ENCODE peak calls at places on chromosomes 11 and 22, in nine cellular contexts. G, J, O, N, K, P, F, L and D are unnamed samples.

GRCh38 chr11:111815489-111815888 is 49.3 kb upstream of the PPP2R1B start:
- DNase-seq in G (peak; percentile 40), J (no peak), F (no peak), L (no peak), K (no peak), O (no peak), P (no peak), N (no peak), D (no peak)

GRCh38 chr11:35006389-35007128 is 90.1 kb downstream of the PDHX start:
- DNase-seq in J (no peak), P (no peak), G (no peak), L (no peak), O (no peak), F (no peak), K (no peak), N (no peak), D (no peak)

GRCh38 chr11:2366733-2367132 is 10.4 kb upstream of the CD81 start:
- DNase-seq in K (no peak), O (no peak), P (peak; percentile 61), F (no peak), L (no peak), N (no peak), G (no peak), J (no peak), D (peak; percentile 66)

GRCh38 chr22:25068701-25069100 is 116.2 kb downstream of the KIAA1671 start:
- DNase-seq in G (no peak), J (peak; percentile 34), K (no peak), L (no peak), O (no peak), F (no peak), P (no peak), N (no peak), D (no peak)

GRCh38 chr11:33000181-33000580 is 15.5 kb upstream of the DEPDC7 start:
- DNase-seq in P (no peak), K (peak; percentile 78), O (no peak), L (no peak), N (no peak), F (no peak), J (no peak), G (peak; percentile 82), D (no peak)

GRCh38 chr22:39490135-39490798 is 11.8 kb upstream of the MIEF1 start:
- DNase-seq in L (peak; percentile 90), P (peak; percentile 85), G (peak; percentile 57), F (peak; percentile 75), J (peak; percentile 71), N (peak; percentile 93), O (peak; percentile 84), K (peak; percentile 46), D (peak; percentile 94)

GRCh38 chr11:66317322-66317765 is 500 bp upstream of the CD248 start:
- DNase-seq in P (peak; percentile 75), N (no peak), O (no peak), L (no peak), F (no peak), J (no peak), K (peak; percentile 77), G (peak; percentile 35), D (no peak)

GRCh38 chr11:61041755-61042518 is 60.4 kb upstream of the CD5 start:
- DNase-seq in L (peak; percentile 68), P (no peak), O (peak; percentile 21), G (no peak), J (peak; percentile 92), K (no peak), N (no peak), F (no peak), D (peak; percentile 75)

GRCh38 chr11:73379189-73379880 is 3.1 kb downstream of the RELT start:
- DNase-seq in P (no peak), N (no peak), K (no peak), F (peak; percentile 83), G (no peak), J (no peak), O (no peak), L (no peak), D (no peak)

GRCh38 chr11:45622861-45623260 is 42.6 kb downstream of the CHST1 start:
- DNase-seq in P (no peak), J (no peak), N (no peak), K (no peak), L (no peak), O (no peak), G (no peak), F (no peak), D (no peak)

GRCh38 chr11:74936976-74937375 is 11.9 kb downstream of the XRRA1 start:
- DNase-seq in F (no peak), K (no peak), O (no peak), J (no peak), L (no peak), G (no peak), P (no peak), N (no peak), D (no peak)

GRCh38 chr11:86706341-86707131 is 34.1 kb upstream of the ME3 start:
- DNase-seq in O (no peak), L (no peak), K (peak; percentile 73), F (peak; percentile 36), P (no peak), J (no peak), N (no peak), G (no peak), D (no peak)

GRCh38 chr11:27039873-27040272 is 742 bp upstream of the BBOX1 start:
- DNase-seq in O (peak; percentile 29), G (peak; percentile 2), J (no peak), F (no peak), N (peak; percentile 61), P (no peak), L (no peak), K (no peak), D (no peak)

GRCh38 chr11:61061081-61061826 is 41.0 kb upstream of the CD5 start:
- DNase-seq in K (no peak), L (no peak), P (no peak), G (no peak), F (no peak), J (peak; percentile 77), N (no peak), O (peak; percentile 77), D (peak; percentile 43)

GRCh38 chr11:107293677-107294344 is 163.8 kb downstream of the CWF19L2 start:
- DNase-seq in G (no peak), P (no peak), L (peak; percentile 6), K (no peak), N (peak; percentile 16), J (no peak), O (no peak), F (no peak), D (no peak)

GRCh38 chr11:57071829-57072228 is 83.1 kb downstream of the OR5AK2 start:
- DNase-seq in K (peak; percentile 44), F (no peak), O (no peak), L (no peak), N (no peak), J (no peak), G (peak; percentile 57), P (no peak), D (no peak)